ENCODE peak calls at places on chromosomes 7 and 10, in four cellular contexts. C is T-cell, L is H9, M is GM12892. G is an unnamed sample.

GRCh38 chr7:93890464-93891068 is at the start of gene TFPI2:
- DNase-seq in C (no peak), L (peak), M (no peak), G (peak)

GRCh38 chr10:130871406-130871805 is 440.1 kb downstream of the TCERG1L start:
- DNase-seq in C (no peak), L (no peak), M (no peak), G (no peak)

GRCh38 chr7:3537210-3537875 is 236.3 kb downstream of the SDK1 start:
- DNase-seq in C (no peak), L (no peak), M (no peak), G (no peak)

GRCh38 chr10:27223964-27224363 is 16.6 kb downstream of the ACBD5 start:
- DNase-seq in C (no peak), L (peak), M (no peak), G (no peak)

GRCh38 chr10:97584060-97584797 is at the start of gene HOGA1:
- DNase-seq in C (no peak), L (peak), M (no peak), G (peak)

GRCh38 chr7:42763137-42763551 is 148.7 kb downstream of the C7orf25 start:
- DNase-seq in C (no peak), L (no peak), M (no peak), G (peak)

GRCh38 chr10:87507879-87508278 is 3.2 kb downstream of the MINPP1 start:
- DNase-seq in C (no peak), L (no peak), M (no peak), G (no peak)

GRCh38 chr10:96614515-96614914 is 27.7 kb upstream of the TM9SF3 start:
- DNase-seq in C (no peak), L (no peak), M (no peak), G (peak)

GRCh38 chr7:30787476-30787875 is 16.3 kb downstream of the MINDY4 start:
- DNase-seq in C (no peak), L (no peak), M (no peak), G (no peak)

GRCh38 chr10:23558361-23558799 is 119.5 kb downstream of the OTUD1 start:
- DNase-seq in C (no peak), L (no peak), M (no peak), G (no peak)

GRCh38 chr7:13829914-13830603 is 159.4 kb downstream of the ETV1 start:
- DNase-seq in C (no peak), L (no peak), M (no peak), G (no peak)

GRCh38 chr7:98286093-98286525 is 4.6 kb downstream of the BRI3 start:
- DNase-seq in C (no peak), L (no peak), M (no peak), G (peak)

GRCh38 chr7:155834486-155835048 is 22.3 kb upstream of the SHH start:
- DNase-seq in C (no peak), L (no peak), M (no peak), G (no peak)

GRCh38 chr7:78221961-78222751 is 423.6 kb downstream of the PHTF2 start:
- DNase-seq in C (no peak), L (no peak), M (no peak), G (no peak)